ENCODE peak calls at places on chromosomes 12 and 14, in four cellular contexts. M, O, C and Y are unnamed samples.

GRCh38 chr12:6752181-6752930 is 585 bp downstream of the MLF2 start:
- DNase-seq in M (no peak), O (no peak), C (no peak), Y (no peak)

GRCh38 chr14:104856869-104857860 is 7.9 kb upstream of the CEP170B start:
- DNase-seq in M (no peak), O (no peak), C (no peak), Y (no peak)

GRCh38 chr14:74459981-74460380 is 33.1 kb downstream of the NPC2 start:
- DNase-seq in M (no peak), O (no peak), C (no peak), Y (no peak)

GRCh38 chr14:95006479-95006878 is 150.8 kb downstream of the DICER1 start:
- DNase-seq in M (no peak), O (no peak), C (no peak), Y (no peak)

GRCh38 chr14:36524874-36525745 is 5.1 kb upstream of the NKX2-1 start:
- DNase-seq in M (no peak), O (no peak), C (no peak), Y (no peak)

GRCh38 chr14:53409974-53410373 is 256.9 kb upstream of the DDHD1 start:
- DNase-seq in M (no peak), O (no peak), C (no peak), Y (no peak)

GRCh38 chr12:30830751-30831150 is 76.0 kb upstream of the CAPRIN2 start:
- DNase-seq in M (no peak), O (no peak), C (no peak), Y (no peak)

GRCh38 chr12:71746983-71747611 is 7.6 kb upstream of the RAB21 start:
- DNase-seq in M (peak; percentile 79), O (peak; percentile 12), C (peak; percentile 62), Y (peak; percentile 50)

GRCh38 chr12:57781241-57781640 is 1.3 kb upstream of the TSFM start:
- DNase-seq in M (no peak), O (no peak), C (no peak), Y (peak; percentile 25)

GRCh38 chr12:75641031-75641780 is 129.8 kb upstream of the KRR1 start:
- DNase-seq in M (peak; percentile 40), O (no peak), C (peak; percentile 16), Y (no peak)

GRCh38 chr12:54054442-54055332 is 1.1 kb downstream of the HOXC4 start:
- DNase-seq in M (peak; percentile 32), O (no peak), C (no peak), Y (no peak)

GRCh38 chr14:68564826-68565760 is 227.8 kb downstream of the ZFP36L1 start:
- DNase-seq in M (no peak), O (no peak), C (no peak), Y (peak; percentile 3)

GRCh38 chr12:82440885-82441284 is 82.6 kb downstream of the METTL25 start:
- DNase-seq in M (no peak), O (no peak), C (no peak), Y (no peak)

GRCh38 chr12:116837082-116837481 is 44.2 kb downstream of the HRK start:
- DNase-seq in M (no peak), O (no peak), C (no peak), Y (no peak)

GRCh38 chr14:64698899-64699298 is 5.3 kb upstream of the PLEKHG3 start:
- DNase-seq in M (peak; percentile 90), O (no peak), C (peak; percentile 43), Y (no peak)

GRCh38 chr14:104545151-104545931 is 34.2 kb upstream of the C14orf180 start:
- DNase-seq in M (no peak), O (no peak), C (no peak), Y (no peak)

GRCh38 chr12:2126676-2127406 is 74.1 kb downstream of the CACNA1C start:
- DNase-seq in M (no peak), O (no peak), C (no peak), Y (no peak)

GRCh38 chr14:75002392-75003249 is at the start of gene EIF2B2:
- DNase-seq in M (peak; percentile 98), O (peak; percentile 98), C (peak; percentile 99), Y (peak; percentile 99)

GRCh38 chr12:92696240-92696639 is 6.5 kb upstream of the PLEKHG7 start:
- DNase-seq in M (peak; percentile 3), O (no peak), C (no peak), Y (no peak)

GRCh38 chr14:34461334-34462131 is 507 bp downstream of the SPTSSA start:
- DNase-seq in M (peak; percentile 73), O (no peak), C (no peak), Y (peak; percentile 16)

GRCh38 chr14:73059326-73059725 is 992 bp downstream of the RBM25 start:
- DNase-seq in M (peak; percentile 10), O (no peak), C (no peak), Y (no peak)

GRCh38 chr12:99959549-99960170 is 25.1 kb downstream of the ANKS1B start:
- DNase-seq in M (no peak), O (no peak), C (no peak), Y (no peak)

GRCh38 chr14:69674546-69675245 is 63.3 kb downstream of the SUSD6 start:
- DNase-seq in M (no peak), O (no peak), C (no peak), Y (no peak)
- H3K4me1 ChIP-seq in M (peaks cover 25% of the 10 kb centered on the region), O (peaks cover 44% of the 10 kb centered on the region), C (peaks cover 77% of the 10 kb centered on the region), Y (peaks cover 59% of the 10 kb centered on the region)

DNA sequence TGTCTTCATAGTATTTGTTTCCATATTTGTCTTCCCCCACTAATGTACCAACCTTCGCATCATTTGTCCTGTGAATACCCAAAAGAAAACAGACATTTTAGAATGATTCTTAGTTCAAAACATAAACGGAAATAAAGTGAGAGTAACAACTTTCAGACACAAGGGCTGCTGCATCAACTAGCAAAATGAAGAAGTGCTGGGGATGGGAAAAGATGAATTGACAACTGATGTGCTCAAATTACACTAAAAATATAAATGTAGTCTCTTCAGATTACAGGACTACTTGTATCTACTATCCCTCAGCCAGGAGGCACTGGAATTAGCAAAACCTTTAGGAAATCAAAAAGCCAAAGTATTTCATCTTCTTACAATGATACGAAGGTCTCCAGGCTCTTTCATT is 743 bp downstream of the NDUFA12 start:
- DNase-seq in M (no peak), O (no peak), C (no peak), Y (no peak)
- H3K27ac ChIP-seq in M (peak overlapping the region; percentile 83), O (peak overlapping the region; percentile 72), C (peak overlapping the region; percentile 80), Y (peak overlapping the region; percentile 84)

GRCh38 chr12:124498870-124499753 is 68.3 kb downstream of the NCOR2 start:
- DNase-seq in M (no peak), O (no peak), C (no peak), Y (no peak)

GRCh38 chr12:124497039-124497438 is 70.4 kb downstream of the NCOR2 start:
- DNase-seq in M (no peak), O (no peak), C (no peak), Y (no peak)

GRCh38 chr12:124498178-124498869 is 69.1 kb downstream of the NCOR2 start:
- DNase-seq in M (no peak), O (no peak), C (no peak), Y (no peak)

GRCh38 chr12:124496584-124496983 is 70.8 kb downstream of the NCOR2 start:
- DNase-seq in M (no peak), O (no peak), C (no peak), Y (no peak)

DNA sequence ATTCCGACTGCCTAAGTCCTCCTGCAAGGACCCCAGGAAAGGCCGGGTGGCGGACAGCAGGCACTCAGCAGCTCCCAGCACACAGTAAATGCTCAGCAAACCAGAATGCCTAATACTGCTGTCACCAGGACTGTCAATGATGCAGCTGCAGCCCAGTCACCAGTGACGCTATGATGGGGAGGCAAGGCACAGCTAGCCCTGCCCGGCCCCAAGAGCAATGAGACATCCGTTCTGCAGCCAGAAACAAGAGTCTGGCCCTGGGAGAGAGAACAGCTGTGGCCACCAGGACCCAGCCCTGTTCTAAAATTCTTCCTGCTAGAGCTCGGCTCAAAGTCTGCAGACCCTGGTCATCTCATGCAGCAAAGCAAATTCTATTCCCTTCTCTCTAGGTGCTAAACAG is 69.8 kb downstream of the NCOR2 start:
- DNase-seq in M (no peak), O (no peak), C (no peak), Y (no peak)
- H3K4me3 ChIP-seq in M (no peak overlapping the region), O (no peak overlapping the region), C (no peak overlapping the region), Y (no peak overlapping the region)

GRCh38 chr14:100715332-100715731 is 11.4 kb upstream of the DLK1 start:
- DNase-seq in M (no peak), O (no peak), C (no peak), Y (no peak)

GRCh38 chr14:100714205-100714781 is 12.4 kb upstream of the DLK1 start:
- DNase-seq in M (no peak), O (no peak), C (no peak), Y (no peak)

GRCh38 chr14:100717371-100717770 is 9.3 kb upstream of the DLK1 start:
- DNase-seq in M (no peak), O (no peak), C (no peak), Y (no peak)

GRCh38 chr14:100713720-100714119 is 13.0 kb upstream of the DLK1 start:
- DNase-seq in M (no peak), O (no peak), C (no peak), Y (no peak)

GRCh38 chr14:100715803-100716202 is 10.9 kb upstream of the DLK1 start:
- DNase-seq in M (no peak), O (no peak), C (no peak), Y (no peak)
- H3K4me1 ChIP-seq in M (no peaks in the 10 kb centered on the region), O (no peaks in the 10 kb centered on the region), C (no peaks in the 10 kb centered on the region), Y (no peaks in the 10 kb centered on the region)

GRCh38 chr12:68639396-68639767 is 28.7 kb downstream of the RAP1B start:
- DNase-seq in M (no peak), O (no peak), C (no peak), Y (peak; percentile 38)

GRCh38 chr12:68636268-68636667 is 25.6 kb downstream of the RAP1B start:
- DNase-seq in M (no peak), O (no peak), C (no peak), Y (no peak)

GRCh38 chr12:68638721-68639395 is 28.2 kb downstream of the RAP1B start:
- DNase-seq in M (no peak), O (no peak), C (no peak), Y (no peak)

GRCh38 chr12:68641138-68641537 is 30.4 kb downstream of the RAP1B start:
- DNase-seq in M (no peak), O (peak; percentile 11), C (peak; percentile 37), Y (peak; percentile 36)

GRCh38 chr12:68638171-68638570 is 27.5 kb downstream of the RAP1B start:
- DNase-seq in M (no peak), O (no peak), C (no peak), Y (no peak)
- H3K27ac ChIP-seq in M (no peak overlapping the region), O (no peak overlapping the region), C (no peak overlapping the region), Y (no peak overlapping the region)

GRCh38 chr12:11892065-11892391 is 178.7 kb upstream of the BCL2L14 start:
- DNase-seq in M (no peak), O (no peak), C (no peak), Y (no peak)
- H3K4me3 ChIP-seq in M (no peak overlapping the region), O (no peak overlapping the region), C (no peak overlapping the region), Y (no peak overlapping the region)

GRCh38 chr14:61439779-61440418 is 118.5 kb downstream of the PRKCH start:
- DNase-seq in M (no peak), O (no peak), C (no peak), Y (no peak)
- H3K4me1 ChIP-seq in M (peaks cover 19% of the 10 kb centered on the region), O (peaks cover 53% of the 10 kb centered on the region), C (peaks cover 98% of the 10 kb centered on the region), Y (peaks cover 89% of the 10 kb centered on the region)